ENCODE peak calls at places on chromosomes 6 and 20, in four cellular contexts. Z is hepatocyte, O is left ventricle myocardium inferior, E is endodermal cell. R is an unnamed sample.

GRCh38 chr6:5121956-5122355 is 36.8 kb downstream of the PPP1R3G start:
- DNase-seq in Z (no peak), E (no peak), O (no peak), R (no peak)

GRCh38 chr20:8583209-8584106 is 451.4 kb downstream of the PLCB1 start:
- DNase-seq in O (no peak), E (no peak), Z (peak; percentile 63), R (no peak)

GRCh38 chr6:139308936-139309603 is 17.3 kb upstream of the TXLNB start:
- DNase-seq in E (no peak), O (no peak), Z (peak; percentile 52), R (no peak)

GRCh38 chr6:43669922-43670622 is 17.5 kb downstream of the MRPS18A start:
- DNase-seq in E (no peak), O (no peak), Z (peak; percentile 40), R (no peak)

GRCh38 chr6:79538481-79538971 is 1.3 kb upstream of the LCA5 start:
- DNase-seq in E (no peak), O (no peak), Z (no peak), R (no peak)

GRCh38 chr6:113855500-113856010 is 1.6 kb upstream of the MARCKS start:
- DNase-seq in Z (peak; percentile 42), E (peak; percentile 76), O (peak; percentile 17), R (no peak)

GRCh38 chr6:8589941-8590676 is 154.8 kb upstream of the SLC35B3 start:
- DNase-seq in Z (peak; percentile 20), E (peak; percentile 73), O (no peak), R (no peak)

GRCh38 chr20:56451056-56451765 is 17.2 kb upstream of the RTF2 start:
- DNase-seq in O (no peak), E (no peak), Z (no peak), R (no peak)

GRCh38 chr6:33429745-33430042 is 9.8 kb downstream of the SYNGAP1 start:
- DNase-seq in O (no peak), E (no peak), Z (no peak), R (no peak)

GRCh38 chr6:75502884-75503283 is 9.3 kb upstream of the FILIP1 start:
- DNase-seq in Z (no peak), O (no peak), E (no peak), R (no peak)

GRCh38 chr6:119129968-119130484 is 51.6 kb upstream of the FAM184A start:
- DNase-seq in O (no peak), Z (no peak), E (no peak), R (no peak)

GRCh38 chr6:35298625-35299140 is 1.1 kb downstream of the DEF6 start:
- DNase-seq in Z (no peak), O (no peak), E (no peak), R (no peak)

GRCh38 chr6:164286021-164286420 is 871.5 kb downstream of the QKI start:
- DNase-seq in O (no peak), E (no peak), Z (no peak), R (no peak)

GRCh38 chr6:94071835-94072234 is 652.5 kb upstream of the EPHA7 start:
- DNase-seq in E (no peak), Z (peak; percentile 11), O (no peak), R (no peak)

GRCh38 chr20:63117661-63118302 is 98.1 kb downstream of the YTHDF1 start:
- DNase-seq in O (no peak), Z (no peak), E (no peak), R (no peak)

GRCh38 chr6:109449789-109450673 is 5.5 kb downstream of the MICAL1 start:
- DNase-seq in E (no peak), O (no peak), Z (no peak), R (no peak)

GRCh38 chr6:9539231-9539755 is 875.6 kb downstream of the TFAP2A start:
- DNase-seq in E (no peak), O (no peak), Z (peak; percentile 38), R (no peak)

GRCh38 chr20:63280929-63281545 is 8.4 kb downstream of the ARFGAP1 start:
- DNase-seq in O (no peak), Z (no peak), E (peak; percentile 84), R (no peak)

GRCh38 chr6:101042966-101043365 is 161.8 kb upstream of the ASCC3 start:
- DNase-seq in E (no peak), Z (no peak), O (no peak), R (no peak)

GRCh38 chr6:84848960-84849359 is 84.6 kb upstream of the TBX18 start:
- DNase-seq in O (no peak), E (no peak), Z (no peak), R (no peak)

GRCh38 chr6:36268478-36269248 is 1.2 kb upstream of the PNPLA1 start:
- DNase-seq in Z (peak; percentile 55), E (no peak), O (no peak), R (no peak)

GRCh38 chr6:1029196-1029595 is 282.7 kb upstream of the FOXQ1 start:
- DNase-seq in Z (no peak), E (no peak), O (no peak), R (no peak)

GRCh38 chr6:39357998-39358686 is 35.6 kb upstream of the KCNK16 start:
- DNase-seq in E (no peak), O (no peak), Z (peak; percentile 75), R (no peak)

GRCh38 chr6:39378175-39378889 is 55.8 kb upstream of the KCNK16 start:
- DNase-seq in O (no peak), Z (no peak), E (peak; percentile 36), R (no peak)

GRCh38 chr6:30207619-30208295 is 5.4 kb downstream of the TRIM26 start:
- DNase-seq in E (no peak), O (no peak), Z (no peak), R (no peak)

GRCh38 chr6:153096792-153097191 is 34.3 kb downstream of the RGS17 start:
- DNase-seq in Z (no peak), E (no peak), O (no peak), R (no peak)

GRCh38 chr6:4017058-4017457 is 61.9 kb downstream of the FAM217A start:
- DNase-seq in E (no peak), Z (no peak), O (no peak), R (no peak)

GRCh38 chr20:37239026-37239451 is 22.6 kb downstream of the GHRH start:
- DNase-seq in Z (no peak), O (no peak), E (no peak), R (no peak)

GRCh38 chr6:32460528-32460927 is 20.8 kb downstream of the HLA-DRA start:
- DNase-seq in E (no peak), Z (no peak), O (no peak), R (no peak)

GRCh38 chr20:48275737-48276342 is 490.6 kb upstream of the SULF2 start:
- DNase-seq in O (no peak), E (peak; percentile 88), Z (peak; percentile 46), R (no peak)

GRCh38 chr6:111583221-111583620 is 22.5 kb downstream of the TRAF3IP2 start:
- DNase-seq in Z (no peak), O (no peak), E (no peak), R (no peak)

GRCh38 chr20:19817017-19817416 is 59.0 kb downstream of the RIN2 start:
- DNase-seq in O (no peak), E (no peak), Z (no peak), R (no peak)

GRCh38 chr20:51745804-51746203 is 22.4 kb downstream of the ATP9A start:
- DNase-seq in O (no peak), Z (no peak), E (no peak), R (no peak)

GRCh38 chr6:137145421-137145820 is 28.0 kb downstream of the IL22RA2 start:
- DNase-seq in Z (no peak), O (no peak), E (no peak), R (no peak)

DNA sequence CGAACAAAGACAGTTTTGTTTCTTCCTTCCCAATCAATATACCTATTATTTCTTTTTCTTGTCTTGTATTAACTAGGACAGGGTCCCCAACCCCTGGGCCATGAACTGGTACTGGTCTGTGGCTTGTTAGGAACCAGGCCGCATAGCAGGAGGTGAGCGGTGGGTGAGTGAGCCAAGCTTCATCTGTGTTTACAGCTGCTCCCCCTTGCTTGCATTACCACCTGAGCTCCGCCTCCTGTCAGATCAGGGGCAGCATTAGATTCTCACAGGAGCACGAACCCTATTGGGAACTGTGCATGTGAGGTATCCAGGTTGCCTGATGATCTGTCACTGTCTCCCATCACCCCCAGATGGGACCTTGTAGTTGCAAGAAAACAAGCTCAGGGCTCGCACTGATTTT is 151.9 kb downstream of the CDKAL1 start:
- DNase-seq in O (no peak), Z (no peak), E (peak; percentile 82), R (no peak)
- TF ChIP-seq CTCF in O (no peak), Z (no peak), E (peak; percentile 49), R (no peak)

GRCh38 chr6:166162599-166163342 is 4.9 kb downstream of the TBXT start:
- DNase-seq in Z (no peak), E (no peak), O (no peak), R (no peak)

GRCh38 chr6:166152660-166153059 is 15.0 kb downstream of the TBXT start:
- DNase-seq in E (no peak), Z (no peak), O (no peak), R (no peak)

GRCh38 chr6:166157930-166158617 is 9.6 kb downstream of the TBXT start:
- DNase-seq in O (no peak), Z (no peak), E (no peak), R (no peak)

GRCh38 chr6:166151798-166152197 is 15.9 kb downstream of the TBXT start:
- DNase-seq in Z (no peak), E (no peak), O (no peak), R (no peak)

DNA sequence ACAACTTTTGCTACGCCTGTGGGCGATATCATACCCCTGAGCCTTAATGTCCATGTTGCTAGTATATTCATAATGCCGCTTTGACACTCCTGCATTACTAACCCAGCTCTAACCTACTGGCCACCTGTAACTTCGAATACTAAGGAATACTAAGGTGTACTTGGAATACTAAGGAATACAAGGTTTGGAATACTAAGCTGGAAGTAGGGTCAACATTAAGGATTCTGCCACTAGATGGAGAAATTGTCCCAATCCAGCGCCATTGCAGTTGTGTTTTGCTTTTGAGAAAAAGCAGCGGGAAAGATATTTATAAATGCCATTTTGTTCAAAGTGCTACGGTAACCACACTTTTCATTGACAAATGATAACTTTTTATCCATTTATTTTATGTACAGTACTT is 10.7 kb downstream of the TBXT start:
- DNase-seq in E (no peak), O (no peak), Z (peak; percentile 37), R (no peak)
- TF ChIP-seq CTCF in E (peak; percentile 75), O (peak; percentile 45), Z (peak; percentile 64), R (no peak)

GRCh38 chr20:17441745-17442144 is 89.4 kb downstream of the BFSP1 start:
- DNase-seq in E (no peak), O (no peak), Z (no peak), R (no peak)

GRCh38 chr20:17443326-17443858 is 87.8 kb downstream of the BFSP1 start:
- DNase-seq in O (no peak), E (no peak), Z (no peak), R (no peak)

GRCh38 chr20:17439897-17440296 is 91.3 kb downstream of the BFSP1 start:
- DNase-seq in Z (no peak), E (peak; percentile 63), O (no peak), R (no peak)

GRCh38 chr20:17444091-17444490 is 87.1 kb downstream of the BFSP1 start:
- DNase-seq in O (no peak), Z (no peak), E (peak; percentile 56), R (no peak)

DNA sequence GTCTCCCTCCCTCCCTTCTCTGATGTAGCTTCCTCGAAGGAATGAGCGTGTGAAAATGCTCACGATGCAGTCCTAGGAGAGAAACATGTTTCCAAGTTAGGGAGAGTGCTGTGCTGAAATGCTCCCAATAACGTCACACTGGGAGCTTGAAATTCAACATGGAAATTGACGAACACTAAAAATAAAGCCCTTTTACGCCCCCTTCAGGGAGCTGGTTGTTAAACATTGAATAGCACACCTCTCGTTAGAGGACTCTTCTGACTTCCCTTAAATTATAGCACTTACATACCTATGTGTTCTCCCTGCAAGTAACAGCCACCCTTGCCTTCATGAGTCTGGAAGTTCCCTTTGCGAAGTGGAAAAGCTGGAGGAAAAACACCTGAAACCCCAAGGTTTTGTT is 88.6 kb downstream of the BFSP1 start:
- DNase-seq in Z (no peak), O (no peak), E (peak; percentile 82), R (no peak)
- TF ChIP-seq CTCF in Z (peak; percentile 14), O (no peak), E (peak; percentile 75), R (no peak)

GRCh38 chr20:35277531-35278395 is at the start of gene MMP24OS:
- DNase-seq in O (peak; percentile 93), Z (peak; percentile 95), E (peak; percentile 97), R (peak; percentile 65)
- TF ChIP-seq CTCF in O (peak; percentile 37), Z (peak; percentile 38), E (peak; percentile 33), R (no peak)